ENCODE peak calls at places on chromosomes 16 and 17, in seven cellular contexts. Y is tibial artery, T is HFFc6, N is left lung, D is A549, P is fibroblast of pulmonary artery, L is adrenal gland. W is an unnamed sample.

GRCh38 chr16:21274172-21274726 is 3.8 kb downstream of the CRYM start:
- DNase-seq in Y (no peak), T (no peak), N (no peak), D (no peak), P (no peak), L (no peak), W (no peak)

GRCh38 chr16:4032768-4033167 is 83.5 kb downstream of the ADCY9 start:
- DNase-seq in Y (peak; percentile 51), T (no peak), N (peak; percentile 87), D (no peak), P (no peak), L (no peak), W (peak; percentile 70)

GRCh38 chr17:66673668-66674276 is 161.1 kb upstream of the CACNG5 start:
- DNase-seq in Y (no peak), T (peak; percentile 76), N (no peak), D (peak; percentile 80), P (peak; percentile 78), L (peak; percentile 42), W (peak; percentile 32)

GRCh38 chr17:17289701-17290100 is 8.7 kb upstream of the COPS3 start:
- DNase-seq in Y (no peak), T (no peak), N (no peak), D (no peak), P (no peak), L (no peak), W (no peak)

GRCh38 chr16:1494129-1494640 is 1.0 kb downstream of the TELO2 start:
- DNase-seq in Y (peak; percentile 54), T (peak; percentile 83), N (peak; percentile 79), D (peak; percentile 77), P (peak; percentile 86), L (peak; percentile 83), W (peak; percentile 82)

GRCh38 chr16:2039286-2040030 is 8.2 kb downstream of the NTHL1 start:
- DNase-seq in Y (peak; percentile 62), T (peak; percentile 74), N (peak; percentile 62), D (peak; percentile 96), P (peak; percentile 73), L (peak; percentile 71), W (peak; percentile 96)

GRCh38 chr17:7835818-7836595 is 2.0 kb downstream of the KDM6B start:
- DNase-seq in Y (no peak), T (peak; percentile 61), N (peak; percentile 92), D (peak; percentile 74), P (peak; percentile 78), L (peak; percentile 88), W (peak; percentile 88)

GRCh38 chr16:48531011-48531962 is 78.7 kb downstream of the N4BP1 start:
- DNase-seq in Y (peak; percentile 50), T (no peak), N (peak; percentile 57), D (no peak), P (no peak), L (no peak), W (peak; percentile 28)

GRCh38 chr16:2799852-2800226 is 1.6 kb downstream of the PRSS41 start:
- DNase-seq in Y (no peak), T (no peak), N (peak; percentile 24), D (peak; percentile 48), P (no peak), L (no peak), W (no peak)

GRCh38 chr17:3645310-3645709 is 8.8 kb downstream of the CTNS start:
- DNase-seq in Y (no peak), T (no peak), N (no peak), D (no peak), P (no peak), L (no peak), W (no peak)

GRCh38 chr17:40016692-40017000 is 1.4 kb downstream of the CSF3 start:
- DNase-seq in Y (no peak), T (no peak), N (peak; percentile 59), D (no peak), P (no peak), L (no peak), W (no peak)

GRCh38 chr16:25138130-25138529 is 26.6 kb downstream of the LCMT1 start:
- DNase-seq in Y (no peak), T (no peak), N (no peak), D (no peak), P (no peak), L (no peak), W (no peak)

GRCh38 chr16:25141648-25142047 is 30.1 kb downstream of the LCMT1 start:
- DNase-seq in Y (no peak), T (no peak), N (no peak), D (no peak), P (no peak), L (no peak), W (no peak)

GRCh38 chr16:25148568-25149215 is 37.1 kb downstream of the LCMT1 start:
- DNase-seq in Y (no peak), T (no peak), N (no peak), D (no peak), P (no peak), L (no peak), W (no peak)

GRCh38 chr16:25140459-25140858 is 28.9 kb downstream of the LCMT1 start:
- DNase-seq in Y (no peak), T (peak; percentile 5), N (no peak), D (no peak), P (no peak), L (no peak), W (no peak)

GRCh38 chr16:25143898-25144297 is 32.4 kb downstream of the LCMT1 start:
- DNase-seq in Y (no peak), T (no peak), N (no peak), D (peak; percentile 35), P (no peak), L (no peak), W (no peak)
- TF ChIP-seq CTCF in Y (peak; percentile 23), T (peak; percentile 68), N (no peak), D (peak; percentile 24), P (peak; percentile 28), L (peak; percentile 14), W (no peak)

GRCh38 chr17:37815516-37815915 is 70.7 kb upstream of the HNF1B start:
- DNase-seq in Y (no peak), T (no peak), N (no peak), D (peak; percentile 64), P (no peak), L (no peak), W (no peak)

GRCh38 chr17:37813753-37814152 is 68.9 kb upstream of the HNF1B start:
- DNase-seq in Y (no peak), T (peak; percentile 34), N (no peak), D (peak; percentile 89), P (peak; percentile 56), L (no peak), W (no peak)

GRCh38 chr17:37818689-37819088 is 73.8 kb upstream of the HNF1B start:
- DNase-seq in Y (no peak), T (no peak), N (no peak), D (peak; percentile 59), P (no peak), L (no peak), W (no peak)

GRCh38 chr17:37820313-37821024 is 75.6 kb upstream of the HNF1B start:
- DNase-seq in Y (no peak), T (no peak), N (no peak), D (no peak), P (no peak), L (no peak), W (no peak)

DNA sequence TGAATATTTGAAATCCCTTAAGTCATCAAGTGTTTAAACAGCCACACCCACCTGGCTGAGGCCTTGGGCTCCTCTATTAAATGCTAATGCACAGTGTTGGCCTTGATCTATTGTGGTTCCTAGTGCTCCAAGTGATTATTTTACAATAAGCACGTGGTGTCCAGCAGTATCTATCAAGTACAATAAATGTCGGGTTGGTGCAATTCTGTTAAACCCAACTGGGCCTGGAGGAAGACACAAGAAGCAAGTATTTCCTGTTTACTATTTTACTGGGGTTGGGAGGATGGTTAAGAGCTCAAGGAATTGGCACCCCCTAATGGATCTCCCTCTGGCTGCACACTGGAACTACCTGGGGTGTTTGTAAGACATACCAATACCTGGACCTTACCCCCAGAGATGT is 72.1 kb upstream of the HNF1B start:
- DNase-seq in Y (no peak), T (no peak), N (no peak), D (peak; percentile 34), P (no peak), L (no peak), W (no peak)
- TF ChIP-seq CTCF in Y (no peak), T (no peak), N (no peak), D (no peak), P (no peak), L (no peak), W (no peak)

GRCh38 chr17:1640329-1641064 is 5.0 kb downstream of the SCARF1 start:
- DNase-seq in Y (no peak), T (no peak), N (peak; percentile 82), D (no peak), P (no peak), L (no peak), W (no peak)

GRCh38 chr17:1643293-1643998 is 2.1 kb downstream of the SCARF1 start:
- DNase-seq in Y (no peak), T (no peak), N (peak; percentile 91), D (peak; percentile 49), P (no peak), L (no peak), W (no peak)

GRCh38 chr17:1639549-1639948 is 6.0 kb downstream of the SCARF1 start:
- DNase-seq in Y (no peak), T (no peak), N (peak; percentile 81), D (peak; percentile 60), P (no peak), L (no peak), W (no peak)

GRCh38 chr17:1638624-1639300 is 6.8 kb downstream of the SCARF1 start:
- DNase-seq in Y (no peak), T (no peak), N (peak; percentile 67), D (no peak), P (no peak), L (no peak), W (no peak)

DNA sequence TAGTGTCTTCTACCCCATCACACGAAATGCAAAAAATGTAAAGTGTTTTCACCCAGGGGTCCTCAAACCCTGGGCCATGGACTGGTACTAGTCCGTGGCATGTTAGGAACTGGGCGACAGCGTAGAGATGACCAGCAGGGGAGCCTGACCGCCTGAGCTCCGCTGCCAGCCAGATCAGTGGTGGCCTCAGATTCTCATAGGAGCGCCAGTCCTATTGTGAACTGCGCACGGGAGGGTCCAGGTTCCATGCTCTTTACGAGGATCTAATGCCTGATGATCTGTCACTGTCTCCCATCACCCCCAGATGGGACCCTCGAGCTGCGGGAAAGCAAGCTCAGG is 4.5 kb downstream of the SCARF1 start:
- DNase-seq in Y (no peak), T (no peak), N (peak; percentile 42), D (no peak), P (no peak), L (no peak), W (no peak)
- TF ChIP-seq CTCF in Y (no peak), T (no peak), N (no peak), D (no peak), P (no peak), L (no peak), W (no peak)

DNA sequence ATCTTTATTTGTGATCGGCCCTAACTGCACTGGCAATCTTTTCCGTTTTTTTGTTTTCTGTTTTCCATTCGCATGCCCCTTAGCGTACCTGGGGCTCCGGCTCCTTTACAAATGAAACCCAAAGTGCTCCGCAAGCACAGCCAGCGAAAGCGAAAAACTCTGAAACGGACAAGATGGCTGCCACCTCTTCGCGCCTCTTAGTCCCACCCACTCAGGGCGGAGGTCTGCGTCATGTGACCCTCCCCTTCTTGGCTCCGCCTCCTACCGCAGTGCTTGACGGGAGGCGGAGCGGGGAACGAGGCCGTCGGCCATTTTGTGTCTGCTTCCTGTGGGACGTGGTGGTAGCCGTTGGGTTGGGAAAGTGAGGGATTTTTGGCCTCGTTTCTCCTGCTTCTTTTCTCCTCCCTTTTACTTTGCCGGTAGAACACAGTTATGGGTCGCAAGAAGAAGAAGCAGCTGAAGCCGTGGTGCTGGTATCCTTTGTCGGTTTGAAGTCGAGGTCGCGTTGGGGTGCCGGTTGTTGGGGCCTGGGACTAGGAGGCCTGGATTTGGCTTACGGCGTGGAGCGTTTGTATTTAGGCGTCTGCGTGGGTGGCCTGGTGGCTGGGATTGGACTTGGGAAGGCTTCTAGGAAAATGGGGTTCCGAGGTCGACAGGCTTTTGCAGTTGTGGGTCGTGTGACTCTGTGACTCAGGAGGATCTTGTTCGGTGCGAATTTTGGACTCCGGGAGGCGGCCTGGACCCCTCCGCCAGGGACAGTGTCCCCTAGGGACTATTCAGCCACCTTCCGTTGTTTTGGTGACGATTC is at the start of gene ZNF207:
- DNase-seq in Y (peak; percentile 96), T (peak; percentile 94), N (peak; percentile 96), D (peak; percentile 98), P (peak; percentile 98), L (peak; percentile 97), W (peak; percentile 96)
- TF ChIP-seq CTCF in Y (no peak), T (peak; percentile 29), N (no peak), D (no peak), P (no peak), L (no peak), W (no peak)

W was measured in heart left ventricle.